ENCODE peak calls at places on chromosomes 7 and 10, in six cellular contexts. One of them, this sample, is unnamed.

GRCh38 chr10:77240042-77240619 is 397.5 kb downstream of the KCNMA1 start:
- DNase-seq in pancreas: no peak
- DNase-seq in transverse colon: no peak
- DNase-seq in neuronal stem cell: no peak
- DNase-seq in esophagus squamous epithelium: no peak
- DNase-seq in GM23248: no peak
- DNase-seq in this sample: no peak

GRCh38 chr10:10794776-10795175 is 222.9 kb upstream of the CELF2 start:
- DNase-seq in esophagus squamous epithelium: no peak
- DNase-seq in GM23248: no peak
- DNase-seq in neuronal stem cell: no peak
- DNase-seq in pancreas: no peak
- DNase-seq in transverse colon: no peak
- DNase-seq in this sample: peak; percentile 95

GRCh38 chr10:119360181-119360921 is 153.0 kb downstream of the GRK5 start:
- DNase-seq in esophagus squamous epithelium: no peak
- DNase-seq in neuronal stem cell: no peak
- DNase-seq in pancreas: no peak
- DNase-seq in GM23248: peak; percentile 32
- DNase-seq in transverse colon: no peak
- DNase-seq in this sample: no peak

GRCh38 chr7:111839261-111839660 is 277.0 kb upstream of the IMMP2L start:
- DNase-seq in esophagus squamous epithelium: no peak
- DNase-seq in pancreas: no peak
- DNase-seq in GM23248: no peak
- DNase-seq in neuronal stem cell: no peak
- DNase-seq in transverse colon: no peak
- DNase-seq in this sample: no peak

GRCh38 chr7:158611541-158611940 is 23.9 kb upstream of the PTPRN2 start:
- DNase-seq in neuronal stem cell: no peak
- DNase-seq in GM23248: no peak
- DNase-seq in pancreas: no peak
- DNase-seq in transverse colon: no peak
- DNase-seq in esophagus squamous epithelium: no peak
- DNase-seq in this sample: no peak

GRCh38 chr7:117445206-117445605 is 17.9 kb upstream of the ASZ1 start:
- DNase-seq in neuronal stem cell: no peak
- DNase-seq in pancreas: no peak
- DNase-seq in GM23248: no peak
- DNase-seq in esophagus squamous epithelium: no peak
- DNase-seq in transverse colon: no peak
- DNase-seq in this sample: no peak

GRCh38 chr7:98802088-98802780 is 67.6 kb downstream of the TMEM130 start:
- DNase-seq in neuronal stem cell: peak; percentile 55
- DNase-seq in GM23248: peak; percentile 55
- DNase-seq in pancreas: no peak
- DNase-seq in transverse colon: peak; percentile 10
- DNase-seq in esophagus squamous epithelium: no peak
- DNase-seq in this sample: peak; percentile 81

GRCh38 chr10:34520084-34520483 is 295.0 kb downstream of the PARD3 start:
- DNase-seq in pancreas: no peak
- DNase-seq in GM23248: no peak
- DNase-seq in transverse colon: no peak
- DNase-seq in esophagus squamous epithelium: no peak
- DNase-seq in neuronal stem cell: no peak
- DNase-seq in this sample: no peak

GRCh38 chr7:20197125-20197524 is 20.1 kb downstream of the MACC1 start:
- DNase-seq in pancreas: no peak
- DNase-seq in esophagus squamous epithelium: no peak
- DNase-seq in transverse colon: no peak
- DNase-seq in GM23248: no peak
- DNase-seq in neuronal stem cell: no peak
- DNase-seq in this sample: peak; percentile 15

GRCh38 chr7:131657881-131658280 is 101.5 kb upstream of the PODXL start:
- DNase-seq in neuronal stem cell: no peak
- DNase-seq in transverse colon: no peak
- DNase-seq in GM23248: no peak
- DNase-seq in esophagus squamous epithelium: no peak
- DNase-seq in pancreas: no peak
- DNase-seq in this sample: no peak

GRCh38 chr10:22573820-22574569 is 140.4 kb downstream of the PIP4K2A start:
- DNase-seq in esophagus squamous epithelium: no peak
- DNase-seq in pancreas: no peak
- DNase-seq in neuronal stem cell: no peak
- DNase-seq in GM23248: peak; percentile 59
- DNase-seq in transverse colon: no peak
- DNase-seq in this sample: peak; percentile 45

GRCh38 chr7:103989200-103989784 is at the start of gene RELN:
- DNase-seq in GM23248: peak; percentile 53
- DNase-seq in neuronal stem cell: peak; percentile 63
- DNase-seq in pancreas: peak; percentile 39
- DNase-seq in transverse colon: no peak
- DNase-seq in esophagus squamous epithelium: no peak
- DNase-seq in this sample: peak; percentile 53

GRCh38 chr7:81195033-81195432 is 276.2 kb upstream of the SEMA3C start:
- DNase-seq in transverse colon: no peak
- DNase-seq in neuronal stem cell: no peak
- DNase-seq in esophagus squamous epithelium: no peak
- DNase-seq in GM23248: peak; percentile 33
- DNase-seq in pancreas: no peak
- DNase-seq in this sample: no peak

GRCh38 chr7:114444196-114444595 is 29.6 kb downstream of the FOXP2 start:
- DNase-seq in transverse colon: no peak
- DNase-seq in pancreas: no peak
- DNase-seq in GM23248: no peak
- DNase-seq in esophagus squamous epithelium: no peak
- DNase-seq in neuronal stem cell: no peak
- DNase-seq in this sample: peak; percentile 82

GRCh38 chr7:12357508-12357907 is 46.2 kb downstream of the VWDE start:
- DNase-seq in neuronal stem cell: no peak
- DNase-seq in esophagus squamous epithelium: no peak
- DNase-seq in GM23248: no peak
- DNase-seq in transverse colon: no peak
- DNase-seq in pancreas: no peak
- DNase-seq in this sample: no peak

GRCh38 chr7:774161-775109 is 47.4 kb upstream of the PRKAR1B start:
- DNase-seq in esophagus squamous epithelium: no peak
- DNase-seq in GM23248: peak; percentile 67
- DNase-seq in transverse colon: peak; percentile 73
- DNase-seq in neuronal stem cell: peak; percentile 51
- DNase-seq in pancreas: peak; percentile 79
- DNase-seq in this sample: peak; percentile 69

GRCh38 chr10:29874604-29875269 is 184.6 kb downstream of the JCAD start:
- DNase-seq in GM23248: peak; percentile 20
- DNase-seq in neuronal stem cell: no peak
- DNase-seq in esophagus squamous epithelium: no peak
- DNase-seq in pancreas: no peak
- DNase-seq in transverse colon: no peak
- DNase-seq in this sample: peak; percentile 38

GRCh38 chr7:80847027-80847426 is 71.8 kb downstream of the SEMA3C start:
- DNase-seq in GM23248: peak; percentile 41
- DNase-seq in pancreas: no peak
- DNase-seq in neuronal stem cell: no peak
- DNase-seq in esophagus squamous epithelium: no peak
- DNase-seq in transverse colon: no peak
- DNase-seq in this sample: no peak

GRCh38 chr7:129777195-129777844 is 165.8 kb downstream of the NRF1 start:
- DNase-seq in transverse colon: no peak
- DNase-seq in pancreas: no peak
- DNase-seq in neuronal stem cell: no peak
- DNase-seq in esophagus squamous epithelium: no peak
- DNase-seq in GM23248: no peak
- DNase-seq in this sample: no peak

GRCh38 chr10:43846187-43846680 is 197.6 kb upstream of the ZNF32 start:
- DNase-seq in pancreas: no peak
- DNase-seq in esophagus squamous epithelium: no peak
- DNase-seq in transverse colon: no peak
- DNase-seq in neuronal stem cell: no peak
- DNase-seq in GM23248: peak; percentile 78
- DNase-seq in this sample: peak; percentile 61

GRCh38 chr7:143362126-143362961 is at the start of gene FAM131B:
- DNase-seq in GM23248: peak; percentile 52
- DNase-seq in transverse colon: no peak
- DNase-seq in pancreas: no peak
- DNase-seq in neuronal stem cell: peak; percentile 47
- DNase-seq in esophagus squamous epithelium: no peak
- DNase-seq in this sample: peak; percentile 34

GRCh38 chr7:142094861-142095260 is 16.7 kb upstream of the MGAM2 start:
- DNase-seq in transverse colon: no peak
- DNase-seq in neuronal stem cell: no peak
- DNase-seq in esophagus squamous epithelium: no peak
- DNase-seq in GM23248: peak; percentile 46
- DNase-seq in pancreas: no peak
- DNase-seq in this sample: no peak

GRCh38 chr7:117227091-117227490 is 95.8 kb downstream of the WNT2 start:
- DNase-seq in GM23248: peak; percentile 36
- DNase-seq in transverse colon: no peak
- DNase-seq in pancreas: no peak
- DNase-seq in neuronal stem cell: no peak
- DNase-seq in esophagus squamous epithelium: no peak
- DNase-seq in this sample: no peak

GRCh38 chr7:22732556-22733126 is 5.6 kb downstream of the IL6 start:
- DNase-seq in esophagus squamous epithelium: no peak
- DNase-seq in neuronal stem cell: no peak
- DNase-seq in transverse colon: no peak
- DNase-seq in GM23248: peak; percentile 37
- DNase-seq in pancreas: no peak
- DNase-seq in this sample: no peak

GRCh38 chr7:112190120-112190519 is 16.1 kb downstream of the DOCK4 start:
- DNase-seq in GM23248: no peak
- DNase-seq in esophagus squamous epithelium: no peak
- DNase-seq in transverse colon: no peak
- DNase-seq in pancreas: no peak
- DNase-seq in neuronal stem cell: no peak
- DNase-seq in this sample: no peak

GRCh38 chr10:20615395-20615794 is 281.7 kb downstream of the NEBL start:
- DNase-seq in transverse colon: no peak
- DNase-seq in pancreas: no peak
- DNase-seq in GM23248: no peak
- DNase-seq in esophagus squamous epithelium: no peak
- DNase-seq in neuronal stem cell: no peak
- DNase-seq in this sample: no peak

DNA sequence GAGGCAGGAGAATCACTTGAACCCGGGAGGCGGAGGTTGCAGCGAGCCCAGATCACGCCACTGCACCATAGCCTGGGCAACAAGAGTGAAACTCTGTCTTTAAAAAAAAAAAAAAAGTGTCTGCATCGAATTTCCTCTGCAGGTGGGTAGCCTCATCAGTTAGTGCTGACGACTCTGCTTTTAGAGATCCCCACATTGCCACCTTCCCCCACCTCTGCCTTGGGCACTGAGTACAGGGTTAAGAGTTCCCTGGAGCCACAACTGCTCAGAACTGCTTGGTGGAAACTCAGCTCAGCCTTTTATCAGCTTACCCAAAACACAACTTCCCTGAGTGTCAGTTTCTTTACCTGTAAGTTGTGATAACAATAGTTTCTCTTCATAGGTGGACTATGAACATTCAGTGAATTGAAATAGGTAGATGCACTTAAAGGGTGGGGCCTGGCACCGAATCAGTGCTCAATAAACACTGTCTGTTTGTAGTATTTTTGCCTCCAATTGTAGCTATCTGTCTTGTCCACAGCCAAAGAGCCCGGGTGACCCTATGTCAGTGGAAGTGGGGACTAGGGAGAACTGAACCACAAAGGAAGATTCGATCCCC is 11.3 kb downstream of the ASB13 start:
- DNase-seq in pancreas: no peak
- DNase-seq in transverse colon: peak; percentile 75
- DNase-seq in neuronal stem cell: no peak
- DNase-seq in esophagus squamous epithelium: no peak
- DNase-seq in GM23248: no peak
- DNase-seq in this sample: no peak
- H3K27ac ChIP-seq in pancreas: no peak overlapping the region
- H3K27ac ChIP-seq in transverse colon: peak overlapping the region; percentile 70
- H3K27ac ChIP-seq in neuronal stem cell: no peak overlapping the region
- H3K27ac ChIP-seq in esophagus squamous epithelium: no peak overlapping the region
- H3K27ac ChIP-seq in GM23248: no peak overlapping the region
- H3K27ac ChIP-seq in this sample: no peak overlapping the region

GRCh38 chr7:39621261-39621660 is 2.1 kb upstream of the RALA start:
- DNase-seq in transverse colon: no peak
- DNase-seq in esophagus squamous epithelium: no peak
- DNase-seq in neuronal stem cell: no peak
- DNase-seq in pancreas: no peak
- DNase-seq in GM23248: peak; percentile 95
- DNase-seq in this sample: no peak
- H3K4me3 ChIP-seq in transverse colon: no peak overlapping the region
- H3K4me3 ChIP-seq in esophagus squamous epithelium: no peak overlapping the region
- H3K4me3 ChIP-seq in neuronal stem cell: no peak overlapping the region
- H3K4me3 ChIP-seq in pancreas: no peak overlapping the region
- H3K4me3 ChIP-seq in GM23248: peak overlapping the region; percentile 41
- H3K4me3 ChIP-seq in this sample: no peak overlapping the region

GRCh38 chr10:986881-987634 is 1.2 kb upstream of the GTPBP4 start:
- DNase-seq in neuronal stem cell: no peak
- DNase-seq in GM23248: peak; percentile 81
- DNase-seq in transverse colon: no peak
- DNase-seq in esophagus squamous epithelium: no peak
- DNase-seq in pancreas: no peak
- DNase-seq in this sample: peak; percentile 32
- H3K27ac ChIP-seq in neuronal stem cell: no peak overlapping the region
- H3K27ac ChIP-seq in GM23248: peak overlapping the region; percentile 97
- H3K27ac ChIP-seq in transverse colon: peak overlapping the region; percentile 94
- H3K27ac ChIP-seq in esophagus squamous epithelium: peak overlapping the region; percentile 95
- H3K27ac ChIP-seq in pancreas: peak overlapping the region; percentile 81
- H3K27ac ChIP-seq in this sample: peak overlapping the region; percentile 97

DNA sequence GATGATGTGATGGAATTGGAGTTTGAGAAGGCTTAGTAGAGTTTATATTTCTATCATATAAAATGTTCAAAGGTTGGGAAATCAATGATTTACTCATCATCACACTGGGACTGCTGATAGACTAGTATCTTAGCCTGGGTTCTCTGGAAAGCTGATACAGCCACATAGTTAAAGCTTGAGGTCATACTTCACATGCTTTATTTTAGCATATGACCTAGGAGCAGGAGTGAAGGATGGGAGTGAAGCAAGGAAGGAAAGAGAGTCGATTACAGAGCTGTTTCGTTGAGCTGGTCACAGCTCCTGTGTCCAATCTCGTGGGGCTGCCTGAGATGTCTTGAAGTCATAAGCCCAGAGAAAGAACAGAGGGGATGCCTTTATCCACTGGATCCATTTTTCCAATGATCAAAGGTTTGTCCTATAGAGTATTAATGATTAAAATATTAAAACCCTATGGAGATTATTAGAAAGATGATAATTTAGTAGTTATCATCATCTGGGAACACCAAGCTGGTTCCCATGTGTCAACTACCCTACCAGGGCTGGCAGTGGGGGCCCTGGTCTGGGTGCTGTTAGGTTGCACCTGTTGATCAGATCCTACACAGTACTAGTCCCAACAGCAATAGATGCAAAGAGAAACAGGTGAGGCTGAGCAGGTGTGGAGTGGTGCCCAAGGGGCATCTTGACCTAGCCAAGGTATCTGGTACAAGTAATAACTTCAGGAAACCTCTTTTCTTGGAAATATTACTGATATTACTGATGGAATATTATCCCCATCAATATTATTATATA is 77.8 kb downstream of the BAMBI start:
- DNase-seq in esophagus squamous epithelium: no peak
- DNase-seq in pancreas: no peak
- DNase-seq in transverse colon: no peak
- DNase-seq in GM23248: no peak
- DNase-seq in neuronal stem cell: no peak
- DNase-seq in this sample: no peak
- H3K4me3 ChIP-seq in esophagus squamous epithelium: no peak overlapping the region
- H3K4me3 ChIP-seq in pancreas: no peak overlapping the region
- H3K4me3 ChIP-seq in transverse colon: no peak overlapping the region
- H3K4me3 ChIP-seq in GM23248: no peak overlapping the region
- H3K4me3 ChIP-seq in neuronal stem cell: peak overlapping the region; percentile 34
- H3K4me3 ChIP-seq in this sample: no peak overlapping the region

This sample was measured in cardiac muscle cell.